ENCODE peak calls at places on chromosomes 5 and 9, in seven cellular contexts. D, Z, T, H, L, P and Y are unnamed samples. For H3K4me1, the result is how much of the 10 kb centered on the place peaks cover.

GRCh38 chr5:140381351-140381750 is 20.3 kb upstream of the ANKHD1 start:
- DNase-seq in D (no peak), Z (no peak), T (no peak), H (no peak), L (no peak), P (no peak), Y (no peak)

GRCh38 chr9:127479507-127480081 is 28.3 kb downstream of the LRSAM1 start:
- DNase-seq in D (no peak), Z (no peak), T (no peak), H (no peak), L (no peak), P (no peak), Y (no peak)

GRCh38 chr5:36734422-36734821 is 128.0 kb downstream of the SLC1A3 start:
- DNase-seq in D (peak), Z (peak), T (peak), H (peak), L (no peak), P (no peak), Y (no peak)

GRCh38 chr5:135398855-135399837 is at the start of gene MACROH2A1:
- DNase-seq in D (peak), Z (peak), T (peak), H (peak), L (peak), P (peak), Y (peak)

GRCh38 chr9:112078432-112078831 is 96.7 kb downstream of the SUSD1 start:
- DNase-seq in D (no peak), Z (no peak), T (no peak), H (no peak), L (no peak), P (no peak), Y (no peak)

GRCh38 chr5:128574041-128574440 is 36.0 kb upstream of the FBN2 start:
- DNase-seq in D (no peak), Z (peak), T (no peak), H (no peak), L (no peak), P (no peak), Y (no peak)

GRCh38 chr5:12016149-12016740 is 112.0 kb upstream of the CTNND2 start:
- DNase-seq in D (no peak), Z (no peak), T (no peak), H (peak), L (no peak), P (no peak), Y (no peak)

GRCh38 chr5:180723936-180724335 is 15.9 kb downstream of the OR2Y1 start:
- DNase-seq in D (no peak), Z (no peak), T (no peak), H (no peak), L (no peak), P (no peak), Y (no peak)

GRCh38 chr5:2715856-2716255 is 35.6 kb downstream of the IRX2 start:
- DNase-seq in D (no peak), Z (no peak), T (no peak), H (no peak), L (peak), P (no peak), Y (no peak)

GRCh38 chr9:110050925-110051355 is 157.0 kb downstream of the C9orf152 start:
- DNase-seq in D (peak), Z (peak), T (no peak), H (no peak), L (peak), P (no peak), Y (peak)

GRCh38 chr9:128912270-128912853 is 8.4 kb upstream of the PHYHD1 start:
- DNase-seq in D (no peak), Z (peak), T (peak), H (peak), L (no peak), P (no peak), Y (peak)

DNA sequence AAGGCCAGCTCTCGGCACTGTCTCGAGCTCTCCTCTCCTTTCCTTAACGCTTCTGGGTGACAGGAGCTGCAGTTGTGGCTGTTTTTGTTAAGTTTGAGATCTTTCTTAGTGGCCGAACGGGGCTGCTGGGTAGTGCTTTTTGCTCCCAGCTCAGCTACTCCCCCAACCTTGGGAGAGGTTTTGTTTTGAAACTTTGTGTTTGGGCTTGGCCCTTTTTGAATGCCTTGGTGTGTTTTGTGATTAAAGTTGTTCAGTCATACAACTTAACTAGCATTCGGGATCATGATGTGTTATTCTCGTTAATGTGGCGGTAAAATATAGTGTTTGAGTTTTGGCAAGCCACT is 1.0 kb downstream of the KDM3B start:
- DNase-seq in D (no peak), Z (no peak), T (no peak), H (no peak), L (no peak), P (no peak), Y (no peak)
- H3K4me1 ChIP-seq in D (under half), Z (under half), T (under half), H (under half), L (under half), P (under half), Y (under half)

GRCh38 chr9:134606951-134607733 is 34.5 kb upstream of the COL5A1 start:
- DNase-seq in D (no peak), Z (no peak), T (no peak), H (peak), L (no peak), P (no peak), Y (peak)

GRCh38 chr9:134605969-134606363 is 35.6 kb upstream of the COL5A1 start:
- DNase-seq in D (no peak), Z (no peak), T (no peak), H (no peak), L (no peak), P (no peak), Y (no peak)

GRCh38 chr9:134607971-134608370 is 33.6 kb upstream of the COL5A1 start:
- DNase-seq in D (no peak), Z (no peak), T (no peak), H (no peak), L (no peak), P (no peak), Y (peak)

GRCh38 chr9:134604834-134605233 is 36.8 kb upstream of the COL5A1 start:
- DNase-seq in D (no peak), Z (no peak), T (no peak), H (no peak), L (no peak), P (no peak), Y (no peak)

GRCh38 chr9:134605351-134605968 is 36.1 kb upstream of the COL5A1 start:
- DNase-seq in D (no peak), Z (no peak), T (no peak), H (no peak), L (no peak), P (no peak), Y (no peak)
- H3K27ac ChIP-seq in D (no peak), Z (no peak), T (no peak), H (no peak), L (no peak), P (no peak), Y (no peak)

GRCh38 chr9:33029106-33029788 is 4.2 kb downstream of the DNAJA1 start:
- DNase-seq in D (no peak), Z (peak), T (peak), H (no peak), L (no peak), P (no peak), Y (no peak)
- H3K4me3 ChIP-seq in D (peak), Z (peak), T (no peak), H (no peak), L (no peak), P (no peak), Y (no peak)

DNA sequence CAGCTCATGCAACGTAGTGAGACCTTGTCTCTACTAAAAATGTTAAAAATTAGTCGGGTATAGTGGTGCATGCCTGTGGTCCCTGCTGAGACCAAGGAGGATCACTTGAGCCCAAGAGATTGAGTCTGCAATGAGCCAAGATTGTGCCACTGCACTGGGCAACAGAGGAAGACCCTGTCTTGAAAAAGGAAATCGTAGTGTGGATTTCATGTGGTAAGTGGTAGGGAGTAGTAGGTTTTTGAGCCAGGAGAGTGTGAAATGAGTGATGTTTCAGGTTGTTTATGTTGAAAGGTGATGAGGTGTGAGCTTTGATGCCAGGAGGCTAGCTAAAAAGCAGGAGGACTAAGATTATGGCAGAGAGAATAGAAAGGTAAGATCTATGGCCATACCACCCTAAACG is 5.9 kb downstream of the MATR3 start:
- DNase-seq in D (no peak), Z (no peak), T (no peak), H (no peak), L (no peak), P (no peak), Y (no peak)
- H3K4me1 ChIP-seq in D (half or more), Z (under half), T (half or more), H (half or more), L (half or more), P (half or more), Y (under half)

GRCh38 chr5:142360607-142361120 is 35.8 kb upstream of the SPRY4 start:
- DNase-seq in D (no peak), Z (no peak), T (peak), H (peak), L (peak), P (no peak), Y (peak)
- H3K27ac ChIP-seq in D (no peak), Z (no peak), T (peak), H (peak), L (no peak), P (no peak), Y (peak)

DNA sequence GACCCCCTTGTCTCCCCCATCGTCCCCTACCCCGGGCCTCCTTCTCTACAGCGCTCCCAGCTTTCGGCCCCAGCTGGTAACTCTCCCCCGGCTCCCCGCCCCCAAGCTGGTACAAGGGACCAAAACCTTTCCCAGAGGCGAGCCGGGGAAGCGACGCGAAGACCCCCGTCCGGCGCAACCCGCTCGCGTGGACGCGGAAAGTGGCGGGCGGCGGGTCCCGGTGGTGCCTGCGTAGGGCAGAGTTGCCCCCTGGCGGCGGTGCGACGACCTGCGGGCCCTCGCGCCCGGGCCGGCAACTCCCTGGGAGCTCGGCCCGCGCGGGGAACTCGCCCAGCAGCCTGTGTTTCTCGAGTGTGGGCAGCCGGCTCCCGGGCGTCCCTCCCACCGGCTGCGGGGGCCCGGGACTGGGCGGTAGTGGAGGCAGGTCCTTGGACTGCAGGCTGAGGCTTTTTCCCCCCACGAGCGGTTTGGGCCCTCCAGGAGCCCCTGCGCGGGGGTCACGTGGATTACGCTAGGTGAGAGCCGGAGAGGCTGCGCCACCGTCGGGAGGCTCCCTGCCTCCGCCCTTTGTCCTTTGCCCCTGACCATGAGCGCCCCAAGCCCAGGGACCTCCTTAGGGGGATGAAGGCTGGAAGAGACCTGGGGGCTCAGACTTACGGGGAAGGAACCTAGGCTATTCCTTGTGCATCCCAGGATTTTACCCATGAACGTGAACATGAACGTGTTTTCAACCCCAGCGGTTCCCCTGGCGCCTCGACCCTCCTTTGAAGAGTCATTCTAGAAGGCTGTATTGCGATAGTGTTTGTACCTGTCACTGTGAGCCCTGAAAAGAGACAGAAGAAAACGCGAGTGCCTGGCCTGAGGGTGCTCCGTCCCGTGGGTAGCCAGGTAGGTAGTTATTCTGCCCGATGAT is 2.9 kb upstream of the FOXD1 start:
- DNase-seq in D (peak), Z (no peak), T (no peak), H (peak), L (no peak), P (peak), Y (peak)
- H3K4me3 ChIP-seq in D (no peak), Z (peak), T (peak), H (peak), L (peak), P (no peak), Y (peak)

DNA sequence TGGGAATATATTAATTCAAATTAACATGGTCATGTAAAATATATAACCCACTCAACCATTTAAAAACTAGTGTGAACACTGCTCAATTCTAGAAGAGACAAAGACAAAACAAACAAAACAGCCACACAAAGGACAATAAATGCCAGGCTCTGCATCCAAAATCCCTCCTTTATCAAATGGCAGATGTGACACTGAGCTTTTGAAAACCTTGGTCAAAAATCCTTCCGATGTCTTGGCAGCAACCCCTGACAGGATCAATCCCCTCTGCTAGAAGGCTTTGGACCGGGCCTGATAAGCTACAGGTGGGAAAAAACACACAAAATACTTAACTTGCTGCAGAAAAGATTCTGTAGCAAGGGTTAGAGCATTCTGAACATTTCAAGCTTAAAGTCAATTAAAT is 61.5 kb downstream of the ZFR start:
- DNase-seq in D (no peak), Z (no peak), T (no peak), H (no peak), L (no peak), P (no peak), Y (no peak)
- H3K4me1 ChIP-seq in D (under half), Z (under half), T (under half), H (under half), L (under half), P (under half), Y (under half)

GRCh38 chr9:68501159-68501506 is 39.5 kb downstream of the TMEM252 start:
- DNase-seq in D (no peak), Z (no peak), T (no peak), H (no peak), L (no peak), P (no peak), Y (no peak)
- H3K27ac ChIP-seq in D (no peak), Z (no peak), T (no peak), H (no peak), L (peak), P (no peak), Y (no peak)